ENCODE peak calls at places on chromosome 14, in ten cellular contexts. One of them, this sample, is unnamed.

GRCh38 chr14:92515510-92516343 is 2.1 kb downstream of the RIN3 start:
- DNase-seq in WERI-Rb-1: no peak
- DNase-seq in mammary epithelial cell: no peak
- DNase-seq in fibroblast of the aortic adventitia: no peak
- DNase-seq in NT2/D1: no peak
- DNase-seq in suprapubic skin: no peak
- DNase-seq in body of pancreas: no peak
- DNase-seq in GM12865: no peak
- DNase-seq in fibroblast of lung: no peak
- DNase-seq in hepatocyte: no peak
- DNase-seq in this sample: peak; percentile 54

GRCh38 chr14:95533822-95534221 is 1.0 kb upstream of the GLRX5 start:
- DNase-seq in NT2/D1: no peak
- DNase-seq in WERI-Rb-1: no peak
- DNase-seq in fibroblast of lung: no peak
- DNase-seq in hepatocyte: no peak
- DNase-seq in body of pancreas: no peak
- DNase-seq in mammary epithelial cell: no peak
- DNase-seq in suprapubic skin: no peak
- DNase-seq in GM12865: peak; percentile 25
- DNase-seq in fibroblast of the aortic adventitia: no peak
- DNase-seq in this sample: peak; percentile 70

GRCh38 chr14:31439554-31439953 is 17.8 kb downstream of the DTD2 start:
- DNase-seq in fibroblast of lung: no peak
- DNase-seq in NT2/D1: no peak
- DNase-seq in fibroblast of the aortic adventitia: peak; percentile 80
- DNase-seq in WERI-Rb-1: no peak
- DNase-seq in body of pancreas: no peak
- DNase-seq in GM12865: no peak
- DNase-seq in hepatocyte: no peak
- DNase-seq in suprapubic skin: no peak
- DNase-seq in mammary epithelial cell: no peak
- DNase-seq in this sample: no peak

GRCh38 chr14:106840258-106840657 is 1313.9 kb downstream of the TMEM121 start:
- DNase-seq in fibroblast of lung: no peak
- DNase-seq in mammary epithelial cell: no peak
- DNase-seq in fibroblast of the aortic adventitia: no peak
- DNase-seq in GM12865: peak; percentile 56
- DNase-seq in body of pancreas: no peak
- DNase-seq in suprapubic skin: no peak
- DNase-seq in NT2/D1: no peak
- DNase-seq in hepatocyte: no peak
- DNase-seq in WERI-Rb-1: peak; percentile 13
- DNase-seq in this sample: no peak

GRCh38 chr14:68576496-68577244 is 216.2 kb downstream of the ZFP36L1 start:
- DNase-seq in fibroblast of the aortic adventitia: peak; percentile 80
- DNase-seq in GM12865: no peak
- DNase-seq in mammary epithelial cell: peak; percentile 52
- DNase-seq in WERI-Rb-1: no peak
- DNase-seq in body of pancreas: no peak
- DNase-seq in NT2/D1: no peak
- DNase-seq in suprapubic skin: no peak
- DNase-seq in fibroblast of lung: peak; percentile 41
- DNase-seq in hepatocyte: peak; percentile 35
- DNase-seq in this sample: no peak

GRCh38 chr14:32662234-32662633 is 276.4 kb upstream of the NPAS3 start:
- DNase-seq in fibroblast of lung: no peak
- DNase-seq in mammary epithelial cell: peak; percentile 45
- DNase-seq in body of pancreas: no peak
- DNase-seq in WERI-Rb-1: no peak
- DNase-seq in NT2/D1: no peak
- DNase-seq in fibroblast of the aortic adventitia: no peak
- DNase-seq in hepatocyte: no peak
- DNase-seq in GM12865: no peak
- DNase-seq in suprapubic skin: no peak
- DNase-seq in this sample: no peak

GRCh38 chr14:67425603-67426002 is 13.6 kb upstream of the PLEK2 start:
- DNase-seq in body of pancreas: no peak
- DNase-seq in suprapubic skin: no peak
- DNase-seq in fibroblast of the aortic adventitia: no peak
- DNase-seq in hepatocyte: no peak
- DNase-seq in mammary epithelial cell: no peak
- DNase-seq in NT2/D1: no peak
- DNase-seq in fibroblast of lung: no peak
- DNase-seq in WERI-Rb-1: no peak
- DNase-seq in GM12865: no peak
- DNase-seq in this sample: no peak

GRCh38 chr14:60485057-60485599 is 735 bp downstream of the C14orf39 start:
- DNase-seq in body of pancreas: no peak
- DNase-seq in fibroblast of lung: no peak
- DNase-seq in suprapubic skin: no peak
- DNase-seq in hepatocyte: no peak
- DNase-seq in mammary epithelial cell: no peak
- DNase-seq in WERI-Rb-1: no peak
- DNase-seq in fibroblast of the aortic adventitia: no peak
- DNase-seq in NT2/D1: no peak
- DNase-seq in GM12865: no peak
- DNase-seq in this sample: no peak

GRCh38 chr14:67137744-67138371 is 51.4 kb upstream of the GARIN2 start:
- DNase-seq in body of pancreas: no peak
- DNase-seq in NT2/D1: no peak
- DNase-seq in fibroblast of the aortic adventitia: peak; percentile 33
- DNase-seq in WERI-Rb-1: no peak
- DNase-seq in fibroblast of lung: peak; percentile 39
- DNase-seq in suprapubic skin: no peak
- DNase-seq in mammary epithelial cell: peak; percentile 6
- DNase-seq in hepatocyte: no peak
- DNase-seq in GM12865: peak; percentile 25
- DNase-seq in this sample: no peak

GRCh38 chr14:77580964-77581505 is 35.4 kb downstream of the SPTLC2 start:
- DNase-seq in hepatocyte: peak; percentile 21
- DNase-seq in fibroblast of lung: peak; percentile 90
- DNase-seq in body of pancreas: no peak
- DNase-seq in fibroblast of the aortic adventitia: peak; percentile 80
- DNase-seq in WERI-Rb-1: no peak
- DNase-seq in NT2/D1: no peak
- DNase-seq in suprapubic skin: no peak
- DNase-seq in GM12865: peak; percentile 85
- DNase-seq in mammary epithelial cell: no peak
- DNase-seq in this sample: no peak

GRCh38 chr14:80933282-80933681 is 8.3 kb downstream of the CEP128 start:
- DNase-seq in NT2/D1: no peak
- DNase-seq in body of pancreas: no peak
- DNase-seq in hepatocyte: no peak
- DNase-seq in GM12865: no peak
- DNase-seq in fibroblast of lung: no peak
- DNase-seq in mammary epithelial cell: no peak
- DNase-seq in WERI-Rb-1: no peak
- DNase-seq in fibroblast of the aortic adventitia: no peak
- DNase-seq in suprapubic skin: no peak
- DNase-seq in this sample: no peak

GRCh38 chr14:60222820-60223219 is 26.2 kb upstream of the PPM1A start:
- DNase-seq in fibroblast of lung: no peak
- DNase-seq in mammary epithelial cell: peak; percentile 7
- DNase-seq in fibroblast of the aortic adventitia: no peak
- DNase-seq in hepatocyte: no peak
- DNase-seq in WERI-Rb-1: no peak
- DNase-seq in suprapubic skin: no peak
- DNase-seq in NT2/D1: no peak
- DNase-seq in body of pancreas: peak; percentile 71
- DNase-seq in GM12865: no peak
- DNase-seq in this sample: no peak

GRCh38 chr14:59570122-59570521 is 6.5 kb downstream of the CCDC175 start:
- DNase-seq in body of pancreas: no peak
- DNase-seq in WERI-Rb-1: no peak
- DNase-seq in fibroblast of lung: no peak
- DNase-seq in NT2/D1: no peak
- DNase-seq in fibroblast of the aortic adventitia: no peak
- DNase-seq in mammary epithelial cell: no peak
- DNase-seq in GM12865: no peak
- DNase-seq in suprapubic skin: no peak
- DNase-seq in hepatocyte: peak; percentile 19
- DNase-seq in this sample: no peak

GRCh38 chr14:79496701-79497100 is 714.6 kb downstream of the DIO2 start:
- DNase-seq in WERI-Rb-1: no peak
- DNase-seq in GM12865: no peak
- DNase-seq in hepatocyte: no peak
- DNase-seq in NT2/D1: no peak
- DNase-seq in body of pancreas: no peak
- DNase-seq in suprapubic skin: no peak
- DNase-seq in mammary epithelial cell: no peak
- DNase-seq in fibroblast of lung: no peak
- DNase-seq in fibroblast of the aortic adventitia: no peak
- DNase-seq in this sample: no peak

GRCh38 chr14:96362071-96362964 is 823 bp downstream of the ATG2B start:
- DNase-seq in NT2/D1: peak; percentile 0
- DNase-seq in fibroblast of lung: peak; percentile 37
- DNase-seq in WERI-Rb-1: no peak
- DNase-seq in hepatocyte: peak; percentile 84
- DNase-seq in body of pancreas: peak; percentile 87
- DNase-seq in GM12865: peak; percentile 83
- DNase-seq in fibroblast of the aortic adventitia: peak; percentile 40
- DNase-seq in mammary epithelial cell: peak; percentile 63
- DNase-seq in suprapubic skin: no peak
- DNase-seq in this sample: peak; percentile 78

GRCh38 chr14:75578099-75578785 is at the start of gene FLVCR2:
- DNase-seq in fibroblast of the aortic adventitia: peak; percentile 59
- DNase-seq in mammary epithelial cell: peak; percentile 54
- DNase-seq in NT2/D1: no peak
- DNase-seq in suprapubic skin: peak; percentile 90
- DNase-seq in body of pancreas: peak; percentile 83
- DNase-seq in GM12865: peak; percentile 60
- DNase-seq in hepatocyte: peak; percentile 91
- DNase-seq in fibroblast of lung: peak; percentile 84
- DNase-seq in WERI-Rb-1: peak; percentile 64
- DNase-seq in this sample: peak; percentile 88

DNA sequence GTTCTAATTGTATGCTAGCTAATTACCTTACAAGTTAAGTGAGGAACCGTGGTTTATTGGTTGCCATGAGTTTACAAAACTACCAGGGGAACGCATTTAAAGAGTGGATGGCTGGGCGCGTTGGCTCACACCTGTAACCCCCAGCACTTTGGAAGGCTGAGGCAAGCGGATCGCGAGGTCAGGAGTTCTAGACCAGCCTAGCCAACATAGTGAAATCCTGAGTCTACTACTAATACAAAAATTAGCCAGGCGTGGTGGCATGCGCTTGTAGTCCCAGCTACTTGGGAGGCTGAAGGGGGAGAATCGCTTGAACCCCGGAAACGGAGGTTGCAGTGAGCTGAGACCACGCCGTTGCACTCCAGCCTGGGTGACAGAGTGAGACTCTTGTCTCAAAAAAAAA is 2.2 kb downstream of the EIF5 start:
- DNase-seq in fibroblast of lung: no peak
- DNase-seq in fibroblast of the aortic adventitia: no peak
- DNase-seq in suprapubic skin: no peak
- DNase-seq in GM12865: no peak
- DNase-seq in body of pancreas: no peak
- DNase-seq in WERI-Rb-1: no peak
- DNase-seq in hepatocyte: no peak
- DNase-seq in NT2/D1: no peak
- DNase-seq in mammary epithelial cell: no peak
- DNase-seq in this sample: no peak
- H3K4me3 ChIP-seq in fibroblast of lung: peak overlapping the region; percentile 80
- H3K4me3 ChIP-seq in fibroblast of the aortic adventitia: peak overlapping the region; percentile 92
- H3K4me3 ChIP-seq in suprapubic skin: peak overlapping the region; percentile 99
- H3K4me3 ChIP-seq in GM12865: no peak overlapping the region
- H3K4me3 ChIP-seq in body of pancreas: no peak overlapping the region
- H3K4me3 ChIP-seq in WERI-Rb-1: no peak overlapping the region
- H3K4me3 ChIP-seq in hepatocyte: peak overlapping the region; percentile 95
- H3K4me3 ChIP-seq in NT2/D1: no peak overlapping the region
- H3K4me3 ChIP-seq in mammary epithelial cell: no peak overlapping the region
- H3K4me3 ChIP-seq in this sample: peak overlapping the region; percentile 95

DNA sequence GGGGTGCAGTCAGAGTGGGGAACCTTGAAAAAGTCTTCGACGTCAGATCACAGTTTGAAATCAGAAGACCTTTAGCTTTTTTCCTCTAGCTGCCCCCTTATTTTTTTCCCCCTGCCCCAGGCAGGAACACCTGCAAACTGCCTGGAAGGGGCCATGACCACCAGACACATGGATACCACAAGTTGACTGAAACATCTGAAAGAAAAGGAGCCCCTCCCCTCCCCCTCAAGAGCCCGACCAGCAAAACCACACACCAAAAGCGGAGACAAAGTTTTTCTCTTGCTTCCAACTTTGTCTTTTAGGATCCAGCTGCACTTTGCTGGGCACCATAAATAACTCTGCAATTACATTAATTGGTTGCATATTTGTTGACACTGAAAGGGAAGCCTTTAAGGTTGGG is 26.3 kb upstream of the SMOC1 start:
- DNase-seq in NT2/D1: no peak
- DNase-seq in fibroblast of the aortic adventitia: no peak
- DNase-seq in mammary epithelial cell: no peak
- DNase-seq in suprapubic skin: no peak
- DNase-seq in body of pancreas: no peak
- DNase-seq in fibroblast of lung: no peak
- DNase-seq in WERI-Rb-1: no peak
- DNase-seq in hepatocyte: no peak
- DNase-seq in GM12865: no peak
- DNase-seq in this sample: peak; percentile 7
- H3K4me3 ChIP-seq in NT2/D1: no peak overlapping the region
- H3K4me3 ChIP-seq in fibroblast of the aortic adventitia: no peak overlapping the region
- H3K4me3 ChIP-seq in mammary epithelial cell: no peak overlapping the region
- H3K4me3 ChIP-seq in suprapubic skin: no peak overlapping the region
- H3K4me3 ChIP-seq in body of pancreas: no peak overlapping the region
- H3K4me3 ChIP-seq in fibroblast of lung: no peak overlapping the region
- H3K4me3 ChIP-seq in WERI-Rb-1: no peak overlapping the region
- H3K4me3 ChIP-seq in hepatocyte: no peak overlapping the region
- H3K4me3 ChIP-seq in GM12865: no peak overlapping the region
- H3K4me3 ChIP-seq in this sample: no peak overlapping the region

GRCh38 chr14:101761032-101761880 is at the start of gene PPP2R5C:
- DNase-seq in GM12865: peak; percentile 93
- DNase-seq in fibroblast of the aortic adventitia: peak; percentile 81
- DNase-seq in body of pancreas: peak; percentile 95
- DNase-seq in suprapubic skin: peak; percentile 96
- DNase-seq in NT2/D1: no peak
- DNase-seq in fibroblast of lung: peak; percentile 85
- DNase-seq in WERI-Rb-1: peak; percentile 91
- DNase-seq in mammary epithelial cell: peak; percentile 79
- DNase-seq in hepatocyte: peak; percentile 96
- DNase-seq in this sample: peak; percentile 93
- H3K4me3 ChIP-seq in GM12865: peak within 1 kb of the TSS; percentile 65
- H3K4me3 ChIP-seq in fibroblast of the aortic adventitia: peak within 1 kb of the TSS; percentile 79
- H3K4me3 ChIP-seq in body of pancreas: peak within 1 kb of the TSS; percentile 89
- H3K4me3 ChIP-seq in suprapubic skin: peak within 1 kb of the TSS; percentile 68
- H3K4me3 ChIP-seq in NT2/D1: peak within 1 kb of the TSS; percentile 93
- H3K4me3 ChIP-seq in fibroblast of lung: peak within 1 kb of the TSS; percentile 84
- H3K4me3 ChIP-seq in WERI-Rb-1: peak within 1 kb of the TSS; percentile 70
- H3K4me3 ChIP-seq in mammary epithelial cell: peak within 1 kb of the TSS; percentile 68
- H3K4me3 ChIP-seq in hepatocyte: peak within 1 kb of the TSS; percentile 97
- H3K4me3 ChIP-seq in this sample: peak within 1 kb of the TSS; percentile 81

GRCh38 chr14:104978774-104979691 is 859 bp upstream of the AHNAK2 start:
- DNase-seq in fibroblast of lung: no peak
- DNase-seq in suprapubic skin: peak; percentile 78
- DNase-seq in body of pancreas: no peak
- DNase-seq in mammary epithelial cell: no peak
- DNase-seq in GM12865: no peak
- DNase-seq in WERI-Rb-1: no peak
- DNase-seq in fibroblast of the aortic adventitia: no peak
- DNase-seq in NT2/D1: no peak
- DNase-seq in hepatocyte: peak; percentile 9
- DNase-seq in this sample: no peak
- H3K4me3 ChIP-seq in fibroblast of lung: peak overlapping the region; percentile 37
- H3K4me3 ChIP-seq in suprapubic skin: peak overlapping the region; percentile 68
- H3K4me3 ChIP-seq in body of pancreas: no peak overlapping the region
- H3K4me3 ChIP-seq in mammary epithelial cell: no peak overlapping the region
- H3K4me3 ChIP-seq in GM12865: no peak overlapping the region
- H3K4me3 ChIP-seq in WERI-Rb-1: peak overlapping the region; percentile 55
- H3K4me3 ChIP-seq in fibroblast of the aortic adventitia: peak overlapping the region; percentile 46
- H3K4me3 ChIP-seq in NT2/D1: peak overlapping the region; percentile 19
- H3K4me3 ChIP-seq in hepatocyte: peak overlapping the region; percentile 39
- H3K4me3 ChIP-seq in this sample: peak overlapping the region; percentile 79

GRCh38 chr14:98370352-98370751 is 901.6 kb downstream of the BCL11B start:
- DNase-seq in body of pancreas: no peak
- DNase-seq in suprapubic skin: no peak
- DNase-seq in WERI-Rb-1: no peak
- DNase-seq in fibroblast of the aortic adventitia: no peak
- DNase-seq in hepatocyte: no peak
- DNase-seq in NT2/D1: no peak
- DNase-seq in GM12865: no peak
- DNase-seq in fibroblast of lung: no peak
- DNase-seq in mammary epithelial cell: peak; percentile 16
- DNase-seq in this sample: no peak
- H3K4me3 ChIP-seq in body of pancreas: no peak overlapping the region
- H3K4me3 ChIP-seq in suprapubic skin: no peak overlapping the region
- H3K4me3 ChIP-seq in WERI-Rb-1: no peak overlapping the region
- H3K4me3 ChIP-seq in fibroblast of the aortic adventitia: no peak overlapping the region
- H3K4me3 ChIP-seq in hepatocyte: no peak overlapping the region
- H3K4me3 ChIP-seq in NT2/D1: no peak overlapping the region
- H3K4me3 ChIP-seq in GM12865: no peak overlapping the region
- H3K4me3 ChIP-seq in fibroblast of lung: no peak overlapping the region
- H3K4me3 ChIP-seq in mammary epithelial cell: no peak overlapping the region
- H3K4me3 ChIP-seq in this sample: no peak overlapping the region

This sample was measured in coronary artery.